ENCODE peak calls at places on chromosome 16, in nine cellular contexts. K, M, O, R, U, B, P, Z and W are unnamed samples.

GRCh38 chr16:65908568-65908967 is 457.9 kb upstream of the CDH5 start:
- DNase-seq in K (peak), M (no peak), O (no peak), R (no peak), U (no peak), B (no peak), P (no peak), Z (no peak), W (no peak)

GRCh38 chr16:24178496-24178895 is 77.6 kb upstream of the CACNG3 start:
- DNase-seq in K (peak), M (no peak), O (no peak), R (no peak), U (no peak), B (no peak), P (no peak), Z (peak), W (no peak)

GRCh38 chr16:73057369-73058210 is 9.7 kb upstream of the ZFHX3 start:
- DNase-seq in K (peak), M (peak), O (no peak), R (peak), U (peak), B (no peak), P (no peak), Z (peak), W (peak)

GRCh38 chr16:86549076-86549892 is 5.8 kb downstream of the MTHFSD start:
- DNase-seq in K (no peak), M (no peak), O (no peak), R (no peak), U (no peak), B (no peak), P (peak), Z (no peak), W (no peak)

GRCh38 chr16:76577003-76577402 is 299.8 kb downstream of the CNTNAP4 start:
- DNase-seq in K (no peak), M (no peak), O (no peak), R (peak), U (peak), B (no peak), P (no peak), Z (no peak), W (peak)

GRCh38 chr16:51638338-51639135 is 487.5 kb upstream of the SALL1 start:
- DNase-seq in K (no peak), M (no peak), O (no peak), R (no peak), U (no peak), B (no peak), P (peak), Z (no peak), W (no peak)

GRCh38 chr16:77581706-77582105 is 140.6 kb upstream of the NUDT7 start:
- DNase-seq in K (no peak), M (no peak), O (no peak), R (no peak), U (no peak), B (no peak), P (no peak), Z (no peak), W (no peak)

GRCh38 chr16:78992001-78992400 is 608.5 kb downstream of the MAF start:
- DNase-seq in K (no peak), M (no peak), O (no peak), R (no peak), U (no peak), B (no peak), P (no peak), Z (no peak), W (no peak)

GRCh38 chr16:56610017-56610608 is 1.7 kb downstream of the MT2A start:
- DNase-seq in K (no peak), M (peak), O (no peak), R (no peak), U (no peak), B (peak), P (peak), Z (peak), W (no peak)

GRCh38 chr16:72561-73537 is at the start of gene RHBDF1:
- DNase-seq in K (peak), M (peak), O (no peak), R (no peak), U (peak), B (peak), P (peak), Z (no peak), W (peak)

GRCh38 chr16:22977294-22977697 is 163.3 kb downstream of the HS3ST2 start:
- DNase-seq in K (peak), M (no peak), O (no peak), R (no peak), U (peak), B (peak), P (peak), Z (peak), W (no peak)

GRCh38 chr16:67672739-67673662 is 6.4 kb downstream of the C16orf86 start:
- DNase-seq in K (peak), M (peak), O (no peak), R (peak), U (peak), B (peak), P (peak), Z (peak), W (peak)

GRCh38 chr16:51035110-51035498 is 116.0 kb downstream of the SALL1 start:
- DNase-seq in K (peak), M (no peak), O (no peak), R (no peak), U (no peak), B (no peak), P (peak), Z (peak), W (no peak)

GRCh38 chr16:709651-710499 is 4.3 kb upstream of the FBXL16 start:
- DNase-seq in K (peak), M (no peak), O (no peak), R (no peak), U (peak), B (peak), P (peak), Z (no peak), W (no peak)

GRCh38 chr16:57756424-57757325 is 21.1 kb downstream of the KATNB1 start:
- DNase-seq in K (no peak), M (no peak), O (no peak), R (no peak), U (no peak), B (no peak), P (no peak), Z (no peak), W (no peak)

GRCh38 chr16:2466667-2467300 is 4.3 kb upstream of the NTN3 start:
- DNase-seq in K (no peak), M (no peak), O (no peak), R (no peak), U (no peak), B (no peak), P (no peak), Z (no peak), W (no peak)

GRCh38 chr16:2467301-2468141 is 3.6 kb upstream of the NTN3 start:
- DNase-seq in K (peak), M (peak), O (no peak), R (peak), U (peak), B (peak), P (peak), Z (peak), W (peak)

GRCh38 chr16:2468142-2468724 is 2.9 kb upstream of the NTN3 start:
- DNase-seq in K (peak), M (no peak), O (no peak), R (peak), U (peak), B (no peak), P (no peak), Z (no peak), W (peak)

GRCh38 chr16:2464333-2464732 is 4.4 kb downstream of the TEDC2 start:
- DNase-seq in K (no peak), M (no peak), O (no peak), R (no peak), U (no peak), B (no peak), P (no peak), Z (no peak), W (no peak)

DNA sequence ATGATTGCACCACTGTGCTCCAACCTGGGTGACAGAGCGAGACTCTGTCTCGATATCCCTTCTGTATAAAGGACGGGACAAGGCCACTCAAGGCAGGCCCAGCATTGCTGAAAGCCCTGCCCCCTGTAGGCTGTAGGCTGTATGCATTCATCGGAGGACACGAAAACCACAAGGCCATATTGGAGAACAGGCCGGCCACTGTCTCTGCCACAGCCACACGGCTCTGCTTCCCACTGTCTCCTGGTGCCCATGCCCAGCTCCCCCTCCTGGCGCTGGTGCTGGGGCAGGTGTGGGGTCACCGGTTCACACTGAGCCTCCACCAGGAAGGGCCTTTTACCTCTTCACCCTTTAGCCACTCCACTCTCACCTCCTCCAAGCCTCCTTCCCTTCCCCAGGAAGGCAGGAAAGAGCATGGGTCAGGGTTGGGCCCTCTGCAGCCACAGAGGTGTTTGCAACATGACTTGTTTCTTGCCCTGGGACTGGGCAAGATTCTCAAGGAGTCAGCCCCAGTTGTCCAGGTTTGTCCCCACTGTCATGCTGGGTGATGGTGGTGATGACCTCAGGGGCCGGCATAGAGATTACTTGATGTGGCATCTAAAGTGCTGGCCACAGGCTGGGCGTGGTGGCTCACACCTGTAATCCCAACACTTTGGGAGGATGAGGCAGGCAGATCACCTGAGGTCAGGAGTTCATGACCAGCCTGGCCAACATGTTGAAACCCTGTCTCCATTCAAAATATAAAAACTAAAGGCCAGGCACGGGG is 5.3 kb upstream of the NTN3 start:
- DNase-seq in K (peak), M (no peak), O (no peak), R (no peak), U (no peak), B (peak), P (no peak), Z (peak), W (no peak)
- TF ChIP-seq CTCF in K (peak), M (no peak), O (peak), R (peak), U (no peak), B (no peak), P (peak), Z (peak), W (no peak)

DNA sequence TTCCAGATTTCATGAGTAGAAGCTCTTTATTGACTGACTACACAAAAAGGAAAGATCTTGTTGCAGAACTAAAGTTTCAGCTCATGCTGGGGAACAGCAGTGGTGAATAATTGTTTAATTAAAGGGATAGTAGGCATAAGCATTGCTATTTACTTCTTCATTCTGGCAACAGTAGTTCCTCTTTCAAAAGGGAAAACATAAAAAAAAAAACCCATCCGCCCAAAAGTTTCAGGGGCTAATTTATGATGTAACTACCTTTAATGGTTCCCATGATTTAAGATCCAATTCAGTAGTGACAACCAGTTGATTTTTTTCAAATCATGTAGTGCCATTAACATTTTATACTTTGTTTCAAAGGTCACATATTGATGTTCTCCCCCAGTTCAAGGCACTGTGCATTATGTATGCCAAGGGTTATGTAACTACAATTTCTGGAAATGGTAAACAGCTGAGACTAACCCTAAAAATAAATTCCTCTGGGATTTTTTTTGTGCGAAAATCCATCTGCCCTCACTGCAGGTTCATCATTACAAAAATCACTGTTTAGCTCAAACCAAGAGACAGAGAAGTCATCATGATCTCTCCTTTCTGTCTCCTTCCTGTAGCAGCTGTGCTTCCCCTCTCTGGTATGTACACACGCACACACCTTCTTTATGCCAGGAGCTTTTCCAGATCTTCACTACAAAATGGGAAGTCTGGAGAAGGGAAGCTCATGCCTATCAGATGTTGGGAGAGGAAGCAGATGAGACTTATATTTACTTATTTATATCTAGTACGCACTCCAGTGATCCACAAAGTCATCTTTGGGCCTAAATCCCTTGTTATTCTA is 2.2 kb upstream of the PHLPP2 start:
- DNase-seq in K (no peak), M (no peak), O (no peak), R (peak), U (no peak), B (no peak), P (no peak), Z (peak), W (peak)
- TF ChIP-seq CTCF in K (no peak), M (no peak), O (no peak), R (no peak), U (no peak), B (no peak), P (no peak), Z (no peak), W (no peak)

GRCh38 chr16:85229869-85230416 is 117.7 kb upstream of the CIBAR2 start:
- DNase-seq in K (no peak), M (no peak), O (no peak), R (no peak), U (no peak), B (no peak), P (no peak), Z (no peak), W (no peak)

GRCh38 chr16:85227262-85227923 is 115.1 kb upstream of the CIBAR2 start:
- DNase-seq in K (no peak), M (no peak), O (no peak), R (peak), U (no peak), B (no peak), P (no peak), Z (peak), W (peak)

GRCh38 chr16:85228463-85228862 is 116.2 kb upstream of the CIBAR2 start:
- DNase-seq in K (no peak), M (no peak), O (no peak), R (no peak), U (no peak), B (no peak), P (no peak), Z (no peak), W (no peak)

GRCh38 chr16:85228970-85229430 is 116.7 kb upstream of the CIBAR2 start:
- DNase-seq in K (no peak), M (no peak), O (no peak), R (no peak), U (no peak), B (no peak), P (no peak), Z (no peak), W (no peak)

GRCh38 chr16:85227924-85228462 is 115.7 kb upstream of the CIBAR2 start:
- DNase-seq in K (peak), M (no peak), O (peak), R (peak), U (no peak), B (no peak), P (peak), Z (no peak), W (peak)
- TF ChIP-seq CTCF in K (no peak), M (no peak), O (no peak), R (no peak), U (no peak), B (no peak), P (peak), Z (no peak), W (peak)

GRCh38 chr16:89599451-89599858 is 14.0 kb upstream of the DPEP1 start:
- DNase-seq in K (peak), M (no peak), O (no peak), R (no peak), U (peak), B (peak), P (peak), Z (peak), W (peak)
- TF ChIP-seq CTCF in K (peak), M (no peak), O (peak), R (peak), U (peak), B (peak), P (peak), Z (peak), W (peak)

GRCh38 chr16:81004646-81005353 is 1.9 kb downstream of the CMC2 start:
- DNase-seq in K (peak), M (no peak), O (no peak), R (peak), U (peak), B (peak), P (peak), Z (peak), W (no peak)
- TF ChIP-seq CTCF in K (peak), M (peak), O (peak), R (peak), U (peak), B (peak), P (peak), Z (peak), W (peak)

GRCh38 chr16:89217388-89218191 is at the start of gene ZNF778:
- DNase-seq in K (peak), M (peak), O (peak), R (peak), U (peak), B (peak), P (peak), Z (peak), W (peak)
- TF ChIP-seq CTCF in K (no peak), M (no peak), O (no peak), R (no peak), U (no peak), B (no peak), P (no peak), Z (no peak), W (no peak)

GRCh38 chr16:28569011-28569410 is 15.3 kb downstream of the SGF29 start:
- DNase-seq in K (no peak), M (no peak), O (no peak), R (no peak), U (no peak), B (no peak), P (peak), Z (no peak), W (no peak)

GRCh38 chr16:28572659-28573510 is 19.2 kb downstream of the SGF29 start:
- DNase-seq in K (peak), M (peak), O (no peak), R (no peak), U (no peak), B (no peak), P (no peak), Z (no peak), W (no peak)

GRCh38 chr16:28567292-28567691 is 13.6 kb downstream of the SGF29 start:
- DNase-seq in K (no peak), M (no peak), O (no peak), R (no peak), U (no peak), B (no peak), P (no peak), Z (no peak), W (no peak)

GRCh38 chr16:28573738-28574718 is 20.3 kb downstream of the SGF29 start:
- DNase-seq in K (no peak), M (peak), O (no peak), R (no peak), U (no peak), B (no peak), P (no peak), Z (no peak), W (no peak)

DNA sequence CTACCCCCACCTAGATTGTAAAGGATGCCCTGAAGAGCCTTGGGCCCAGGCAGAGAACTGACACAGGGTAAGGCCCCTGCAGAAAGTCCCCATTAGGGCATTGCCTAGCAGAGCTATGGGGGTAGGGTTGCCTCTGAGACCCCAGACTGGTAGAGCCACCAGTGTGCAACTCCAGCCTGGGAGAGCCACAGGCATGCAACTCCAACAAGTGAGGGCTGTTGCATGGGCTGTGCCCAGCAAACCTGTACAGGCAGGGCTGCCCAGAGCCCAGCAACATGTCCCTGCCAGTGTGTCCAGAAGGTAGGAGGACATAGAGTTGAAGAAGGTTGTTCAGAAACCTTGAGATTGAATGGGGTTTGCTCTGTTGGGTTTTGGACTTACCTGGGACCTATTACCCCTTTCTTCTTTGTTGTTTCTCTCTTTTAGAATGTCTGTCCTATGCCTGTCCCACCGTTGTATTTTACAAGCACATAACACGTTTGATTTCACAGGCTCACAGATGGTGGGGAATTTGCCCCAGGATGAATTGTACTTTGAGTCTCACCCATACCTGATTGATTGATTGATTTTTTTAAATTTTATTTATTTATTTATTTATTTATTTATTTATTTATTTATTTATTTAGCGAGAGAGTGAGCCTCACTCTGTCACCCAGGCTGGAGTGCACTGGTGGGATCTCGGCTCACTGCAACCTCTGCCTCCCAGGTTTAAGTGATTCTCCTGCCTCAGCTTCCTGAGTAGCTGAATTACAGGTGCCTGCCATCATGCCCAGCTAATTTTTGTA is 16.4 kb downstream of the SGF29 start:
- DNase-seq in K (no peak), M (no peak), O (no peak), R (no peak), U (no peak), B (no peak), P (no peak), Z (no peak), W (no peak)
- TF ChIP-seq CTCF in K (no peak), M (no peak), O (no peak), R (no peak), U (no peak), B (no peak), P (no peak), Z (no peak), W (no peak)

GRCh38 chr16:54533856-54534490 is 247.4 kb upstream of the IRX3 start:
- DNase-seq in K (no peak), M (no peak), O (no peak), R (no peak), U (no peak), B (no peak), P (no peak), Z (no peak), W (no peak)

GRCh38 chr16:54540525-54541180 is 254.1 kb upstream of the IRX3 start:
- DNase-seq in K (no peak), M (peak), O (no peak), R (no peak), U (no peak), B (no peak), P (no peak), Z (no peak), W (no peak)

GRCh38 chr16:54542805-54543504 is 256.4 kb upstream of the IRX3 start:
- DNase-seq in K (no peak), M (no peak), O (no peak), R (no peak), U (no peak), B (no peak), P (no peak), Z (no peak), W (no peak)

GRCh38 chr16:54538241-54538640 is 251.7 kb upstream of the IRX3 start:
- DNase-seq in K (no peak), M (no peak), O (no peak), R (no peak), U (no peak), B (no peak), P (peak), Z (no peak), W (no peak)
- TF ChIP-seq CTCF in K (no peak), M (no peak), O (no peak), R (no peak), U (no peak), B (no peak), P (peak), Z (peak), W (no peak)

GRCh38 chr16:89160977-89161701 is 10.4 kb upstream of the CDH15 start:
- DNase-seq in K (no peak), M (no peak), O (no peak), R (no peak), U (no peak), B (no peak), P (no peak), Z (no peak), W (no peak)
- TF ChIP-seq CTCF in K (no peak), M (no peak), O (no peak), R (no peak), U (no peak), B (no peak), P (no peak), Z (no peak), W (no peak)

GRCh38 chr16:12122202-12122601 is 145.7 kb downstream of the SNX29 start:
- DNase-seq in K (no peak), M (no peak), O (no peak), R (no peak), U (no peak), B (no peak), P (no peak), Z (no peak), W (no peak)
- TF ChIP-seq CTCF in K (no peak), M (no peak), O (no peak), R (no peak), U (no peak), B (no peak), P (no peak), Z (no peak), W (no peak)